ENCODE peak calls at places on chromosome 18, in six cellular contexts. I is cardiac fibroblast; V is T-helper 17 cell; D is stimulated activated CD4-positive, alpha-beta T cell treated with anti-CD3 and anti-CD28 coated beads, Interleukin-4, amount 100 ng/mL, for 48 hours; F is activated CD4-positive, alpha-beta T cell treated with anti-CD3 and anti-CD28 coated beads for 24 hours; C is MG63. P is an unnamed sample.
A peak's percentile ranks its signal among the peaks of the same experiment; 100 is the strongest.

GRCh38 chr18:7541835-7542234 is 25.3 kb upstream of the PTPRM start:
- DNase-seq in C (no peak), D (no peak), V (no peak), I (no peak), F (no peak), P (no peak)

GRCh38 chr18:59022167-59022945 is 117.3 kb upstream of the SEC11C start:
- DNase-seq in F (no peak), I (no peak), D (no peak), V (no peak), C (peak; percentile 83), P (no peak)

GRCh38 chr18:79547413-79548076 is 132.1 kb upstream of the CTDP1 start:
- DNase-seq in C (no peak), F (no peak), V (no peak), I (no peak), D (no peak), P (no peak)

GRCh38 chr18:75276813-75277628 is 66.4 kb downstream of the TSHZ1 start:
- DNase-seq in F (no peak), I (no peak), V (no peak), D (no peak), C (no peak), P (no peak)

GRCh38 chr18:73752546-73752945 is 395.1 kb downstream of the FBXO15 start:
- DNase-seq in C (no peak), D (no peak), F (no peak), V (no peak), I (peak; percentile 82), P (no peak)

GRCh38 chr18:3579701-3580100 is 129.7 kb downstream of the TGIF1 start:
- DNase-seq in D (no peak), V (no peak), C (no peak), F (no peak), I (peak; percentile 95), P (no peak)

GRCh38 chr18:76488190-76488589 is 6.9 kb downstream of the ZNF516 start:
- DNase-seq in V (no peak), D (no peak), I (peak; percentile 61), C (no peak), F (no peak), P (no peak)

GRCh38 chr18:79900610-79901570 is 50.6 kb downstream of the SLC66A2 start:
- DNase-seq in I (no peak), D (no peak), C (no peak), F (no peak), V (peak; percentile 8), P (no peak)

GRCh38 chr18:56038258-56039030 is 450.5 kb upstream of the TCF4 start:
- DNase-seq in V (no peak), C (no peak), D (no peak), I (no peak), F (no peak), P (no peak)